ENCODE peak calls at places on chromosomes 5 and 9, in six cellular contexts. A is HepG2; L is NCI-H1694 treated with DMSO at 0.1 percent for 48 hours; T is T-helper 17 cell; U is activated CD4-positive, CD25-positive, alpha-beta regulatory T cell treated with anti-CD3 and anti-CD28 coated beads, Interleukin-2, amount 50 U/mL, for 72 hours; G is DMS 273 treated with DMSO at 0.1 percent for 48 hours. E is an unnamed sample.

GRCh38 chr5:115602585-115603125 is 376 bp upstream of the TICAM2 start:
- DNase-seq in A (no peak), L (no peak), T (no peak), U (no peak), G (peak; percentile 22), E (no peak)

GRCh38 chr5:117337064-117337749 is 762.6 kb upstream of the SEMA6A start:
- DNase-seq in A (no peak), L (no peak), T (no peak), U (no peak), G (no peak), E (no peak)

GRCh38 chr9:80932181-80932580 is 757.2 kb downstream of the TLE1 start:
- DNase-seq in A (no peak), L (no peak), T (no peak), U (no peak), G (no peak), E (no peak)

GRCh38 chr9:106864533-106865143 is 1.7 kb downstream of the ZNF462 start:
- DNase-seq in A (no peak), L (peak; percentile 21), T (no peak), U (no peak), G (no peak), E (peak; percentile 12)

GRCh38 chr5:55481293-55481900 is 53.4 kb downstream of the PLPP1 start:
- DNase-seq in A (no peak), L (peak; percentile 19), T (no peak), U (no peak), G (no peak), E (peak; percentile 85)

GRCh38 chr5:143824851-143825720 is 13.1 kb downstream of the HMHB1 start:
- DNase-seq in A (peak; percentile 68), L (peak; percentile 54), T (peak; percentile 57), U (peak; percentile 86), G (peak; percentile 37), E (peak; percentile 41)

GRCh38 chr9:126609711-126610388 is 3.9 kb upstream of the LMX1B start:
- DNase-seq in A (no peak), L (no peak), T (no peak), U (no peak), G (no peak), E (no peak)

GRCh38 chr9:107138261-107138992 is 144.7 kb upstream of the RAD23B start:
- DNase-seq in A (no peak), L (no peak), T (no peak), U (no peak), G (no peak), E (no peak)

GRCh38 chr9:2338770-2339169 is 282.8 kb upstream of the VLDLR start:
- DNase-seq in A (no peak), L (no peak), T (no peak), U (no peak), G (no peak), E (no peak)

GRCh38 chr9:136484153-136485048 is 1.6 kb upstream of the SEC16A start:
- DNase-seq in A (peak; percentile 74), L (no peak), T (peak; percentile 24), U (peak; percentile 44), G (peak; percentile 28), E (peak; percentile 54)

GRCh38 chr9:18662320-18662719 is 188.4 kb downstream of the ADAMTSL1 start:
- DNase-seq in A (no peak), L (no peak), T (no peak), U (no peak), G (no peak), E (no peak)

GRCh38 chr5:141488591-141489478 is at the start of gene PCDHGC5:
- DNase-seq in A (no peak), L (no peak), T (no peak), U (no peak), G (no peak), E (no peak)

GRCh38 chr5:11048760-11049159 is 287.7 kb upstream of the DAP start:
- DNase-seq in A (no peak), L (no peak), T (no peak), U (no peak), G (no peak), E (no peak)

GRCh38 chr5:124866355-124867063 is 120.1 kb upstream of the ZNF608 start:
- DNase-seq in A (no peak), L (no peak), T (no peak), U (no peak), G (no peak), E (no peak)

GRCh38 chr5:115831163-115831768 is 10.1 kb downstream of the ATG12 start:
- DNase-seq in A (peak; percentile 57), L (peak; percentile 8), T (no peak), U (no peak), G (no peak), E (no peak)

GRCh38 chr9:22054076-22054475 is 45.0 kb upstream of the CDKN2B start:
- DNase-seq in A (no peak), L (no peak), T (no peak), U (no peak), G (no peak), E (no peak)

GRCh38 chr9:37029304-37029775 is 4.7 kb downstream of the PAX5 start:
- DNase-seq in A (no peak), L (no peak), T (no peak), U (no peak), G (no peak), E (no peak)

GRCh38 chr5:110510146-110510545 is 216.3 kb downstream of the TMEM232 start:
- DNase-seq in A (no peak), L (no peak), T (no peak), U (no peak), G (no peak), E (no peak)